ENCODE peak calls at places on chromosomes 13 and 19, in ten cellular contexts. X, Q, M, T, V, J, N, L, I and Z are unnamed samples.

GRCh38 chr13:49356224-49356623 is 87.6 kb downstream of the CAB39L start:
- DNase-seq in X (peak; percentile 96), Q (peak; percentile 80), M (no peak), T (no peak), V (peak; percentile 46), J (no peak), N (no peak), L (no peak), I (peak; percentile 56), Z (no peak)

GRCh38 chr19:48330012-48330681 is 4.8 kb downstream of the EMP3 start:
- DNase-seq in X (no peak), Q (no peak), M (peak; percentile 77), T (peak; percentile 88), V (no peak), J (no peak), N (peak; percentile 85), L (peak; percentile 88), I (no peak), Z (no peak)

GRCh38 chr19:12867120-12868099 is 13.8 kb downstream of the DNASE2 start:
- DNase-seq in X (peak; percentile 43), Q (peak; percentile 29), M (peak; percentile 87), T (peak; percentile 53), V (no peak), J (peak; percentile 83), N (peak; percentile 74), L (peak; percentile 63), I (no peak), Z (no peak)

GRCh38 chr19:19176950-19177349 is 6.9 kb upstream of the MEF2B start:
- DNase-seq in X (no peak), Q (no peak), M (no peak), T (no peak), V (no peak), J (no peak), N (no peak), L (no peak), I (no peak), Z (no peak)

GRCh38 chr19:49081273-49081672 is 4.0 kb upstream of the SNRNP70 start:
- DNase-seq in X (no peak), Q (no peak), M (no peak), T (no peak), V (no peak), J (no peak), N (no peak), L (no peak), I (no peak), Z (no peak)

GRCh38 chr19:31334101-31334848 is 15.0 kb downstream of the TSHZ3 start:
- DNase-seq in X (peak; percentile 74), Q (peak; percentile 20), M (no peak), T (no peak), V (peak; percentile 37), J (no peak), N (no peak), L (no peak), I (peak; percentile 11), Z (no peak)

GRCh38 chr19:51727349-51727880 is 3.6 kb upstream of the HAS1 start:
- DNase-seq in X (no peak), Q (peak; percentile 16), M (no peak), T (no peak), V (no peak), J (no peak), N (no peak), L (no peak), I (peak; percentile 75), Z (no peak)

GRCh38 chr19:12930002-12930645 is 3.4 kb downstream of the FARSA start:
- DNase-seq in X (no peak), Q (no peak), M (no peak), T (no peak), V (no peak), J (no peak), N (no peak), L (no peak), I (no peak), Z (no peak)

GRCh38 chr19:3671680-3672574 is 28.3 kb downstream of the PIP5K1C start:
- DNase-seq in X (peak; percentile 20), Q (no peak), M (no peak), T (no peak), V (no peak), J (no peak), N (no peak), L (no peak), I (no peak), Z (no peak)

GRCh38 chr19:3669616-3670257 is 30.5 kb downstream of the PIP5K1C start:
- DNase-seq in X (no peak), Q (no peak), M (no peak), T (no peak), V (no peak), J (no peak), N (no peak), L (no peak), I (no peak), Z (no peak)

GRCh38 chr19:3672575-3672948 is 27.7 kb downstream of the PIP5K1C start:
- DNase-seq in X (no peak), Q (no peak), M (no peak), T (no peak), V (no peak), J (no peak), N (no peak), L (no peak), I (no peak), Z (no peak)

GRCh38 chr19:3670258-3670795 is 29.9 kb downstream of the PIP5K1C start:
- DNase-seq in X (peak; percentile 84), Q (peak; percentile 65), M (peak; percentile 95), T (peak; percentile 90), V (peak; percentile 85), J (no peak), N (no peak), L (peak; percentile 47), I (no peak), Z (no peak)

DNA sequence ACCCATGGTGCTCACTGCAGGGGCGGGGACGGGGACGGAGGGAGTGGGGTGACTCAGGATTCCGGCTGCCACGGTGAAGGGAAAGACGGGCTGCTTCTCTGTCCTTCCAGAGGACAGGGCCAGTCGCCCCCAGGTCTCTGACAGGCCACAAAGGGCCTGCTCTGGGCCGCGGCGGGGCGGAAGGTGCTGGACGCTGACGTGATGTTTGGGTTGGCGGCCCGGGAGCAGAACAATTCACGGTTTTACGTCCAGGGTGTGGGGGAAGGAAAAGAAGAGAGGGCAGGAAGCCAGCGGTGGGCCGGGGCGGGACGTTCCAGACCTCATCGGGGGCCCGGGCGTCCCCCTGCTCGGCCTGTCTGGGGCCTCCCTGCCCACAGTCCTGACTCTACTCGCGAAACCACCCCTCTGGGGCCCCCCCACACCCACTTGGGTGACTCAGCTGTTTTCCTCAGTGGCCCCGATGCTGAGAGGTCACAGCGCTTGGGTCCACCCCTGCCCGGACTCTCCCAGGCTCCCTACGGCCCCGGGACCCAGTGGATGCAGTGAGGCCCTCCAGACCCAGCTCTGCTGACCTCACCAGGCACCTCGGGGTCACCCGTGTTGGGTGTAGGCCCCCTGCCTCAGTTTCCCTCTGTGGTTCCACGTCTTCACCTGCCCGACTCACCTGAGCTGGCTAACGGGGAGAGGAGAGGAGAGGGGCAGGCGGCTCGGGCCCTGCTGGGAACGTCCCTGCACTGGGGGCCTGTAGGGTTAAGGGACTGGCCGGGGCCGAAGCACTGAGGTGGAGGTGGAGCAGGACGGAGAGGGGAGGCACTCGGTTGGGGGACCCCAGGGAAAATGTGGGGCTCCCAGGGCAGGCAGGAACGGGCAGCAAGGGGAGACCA is 29.2 kb downstream of the PIP5K1C start:
- DNase-seq in X (peak; percentile 56), Q (peak; percentile 56), M (peak; percentile 96), T (peak; percentile 59), V (peak; percentile 81), J (no peak), N (no peak), L (peak; percentile 36), I (no peak), Z (no peak)
- H3K4me3 ChIP-seq in X (no peak overlapping the region), Q (no peak overlapping the region), M (peak overlapping the region; percentile 15), T (peak overlapping the region; percentile 29), V (peak overlapping the region; percentile 3), J (no peak overlapping the region), N (no peak overlapping the region), L (no peak overlapping the region), I (no peak overlapping the region), Z (no peak overlapping the region)

GRCh38 chr19:15374105-15374651 is 5.4 kb downstream of the AKAP8 start:
- DNase-seq in X (no peak), Q (no peak), M (no peak), T (no peak), V (no peak), J (no peak), N (no peak), L (no peak), I (no peak), Z (no peak)
- H3K27ac ChIP-seq in X (no peak overlapping the region), Q (no peak overlapping the region), M (peak overlapping the region; percentile 37), T (peak overlapping the region; percentile 33), V (no peak overlapping the region), J (no peak overlapping the region), N (no peak overlapping the region), L (peak overlapping the region; percentile 6), I (no peak overlapping the region), Z (no peak overlapping the region)

GRCh38 chr19:41548047-41548446 is 27.9 kb upstream of the CEACAM21 start:
- DNase-seq in X (no peak), Q (no peak), M (no peak), T (no peak), V (no peak), J (no peak), N (no peak), L (no peak), I (no peak), Z (no peak)

GRCh38 chr19:41547569-41547968 is 28.4 kb upstream of the CEACAM21 start:
- DNase-seq in X (no peak), Q (no peak), M (no peak), T (no peak), V (no peak), J (no peak), N (no peak), L (no peak), I (no peak), Z (no peak)

GRCh38 chr19:41551711-41552110 is 24.3 kb upstream of the CEACAM21 start:
- DNase-seq in X (no peak), Q (no peak), M (no peak), T (no peak), V (no peak), J (no peak), N (no peak), L (no peak), I (no peak), Z (no peak)

GRCh38 chr19:41551212-41551610 is 24.8 kb upstream of the CEACAM21 start:
- DNase-seq in X (no peak), Q (no peak), M (no peak), T (no peak), V (no peak), J (no peak), N (no peak), L (no peak), I (no peak), Z (no peak)

DNA sequence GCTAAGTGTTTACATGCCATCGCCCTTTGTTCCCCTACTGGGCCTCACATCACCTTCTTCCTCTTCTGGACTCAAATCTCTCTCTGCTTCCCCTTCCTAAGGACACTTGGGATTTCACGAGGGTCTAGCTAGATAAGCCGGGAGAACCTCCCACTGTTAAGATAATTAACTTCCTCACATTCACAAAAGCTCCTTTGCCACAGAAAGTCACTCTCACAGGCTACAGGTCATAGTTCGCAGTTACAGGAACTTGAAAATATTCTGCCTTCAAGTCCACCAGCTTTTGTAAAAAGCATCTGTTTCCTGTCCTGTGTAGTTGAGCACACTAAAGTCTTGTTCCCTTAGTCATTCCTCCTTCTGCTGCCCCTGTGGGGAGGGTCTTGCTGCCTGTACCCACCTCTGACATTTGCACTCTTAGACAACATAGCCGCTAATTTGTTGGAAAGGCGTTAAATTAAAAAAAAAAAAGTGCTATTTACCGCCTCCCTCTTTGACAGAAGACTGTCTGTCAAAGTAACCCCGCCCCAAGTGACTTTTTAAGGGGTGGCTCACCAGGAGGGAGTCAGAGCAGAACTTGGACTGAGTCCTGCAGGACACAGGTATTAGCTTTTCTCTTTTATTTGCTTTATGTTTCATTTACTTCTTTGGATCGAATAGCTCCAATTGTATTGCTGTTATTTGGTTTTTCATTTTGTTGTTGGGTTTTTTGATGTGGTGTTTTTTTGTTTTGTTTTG is 26.8 kb upstream of the CEACAM21 start:
- DNase-seq in X (no peak), Q (no peak), M (no peak), T (no peak), V (no peak), J (no peak), N (no peak), L (no peak), I (no peak), Z (no peak)
- H3K4me3 ChIP-seq in X (no peak overlapping the region), Q (no peak overlapping the region), M (no peak overlapping the region), T (peak overlapping the region; percentile 30), V (no peak overlapping the region), J (no peak overlapping the region), N (no peak overlapping the region), L (no peak overlapping the region), I (no peak overlapping the region), Z (no peak overlapping the region)

GRCh38 chr13:79663977-79664636 is 183.2 kb downstream of the NDFIP2 start:
- DNase-seq in X (no peak), Q (no peak), M (no peak), T (no peak), V (no peak), J (no peak), N (no peak), L (no peak), I (no peak), Z (no peak)
- H3K27ac ChIP-seq in X (no peak overlapping the region), Q (no peak overlapping the region), M (no peak overlapping the region), T (no peak overlapping the region), V (no peak overlapping the region), J (no peak overlapping the region), N (no peak overlapping the region), L (no peak overlapping the region), I (no peak overlapping the region), Z (no peak overlapping the region)